ENCODE peak calls at places on chromosomes 1 and 21, in ten cellular contexts. V is CD8-positive, alpha-beta T cell; O is tibial nerve; L is OCI-LY7; J is vagina; B is tibial artery; X is right lobe of liver; H is cardiac muscle cell; S is IMR-90; Z is body of pancreas. A is an unnamed sample.

GRCh38 chr1:212980123-212980800 is 29.9 kb downstream of the VASH2 start:
- DNase-seq in V (no peak), O (no peak), L (no peak), J (no peak), B (no peak), X (no peak), H (peak; percentile 48), S (peak; percentile 90), Z (no peak), A (no peak)

GRCh38 chr1:6083801-6084467 is 38.2 kb downstream of the KCNAB2 start:
- DNase-seq in V (no peak), O (no peak), L (no peak), J (no peak), B (no peak), X (no peak), H (no peak), S (peak; percentile 20), Z (no peak), A (no peak)

GRCh38 chr21:42616366-42617340 is 36.8 kb upstream of the PDE9A start:
- DNase-seq in V (peak; percentile 20), O (no peak), L (no peak), J (no peak), B (no peak), X (no peak), H (no peak), S (no peak), Z (no peak), A (peak; percentile 11)

GRCh38 chr1:183622884-183623785 is 12.4 kb downstream of the ARPC5 start:
- DNase-seq in V (peak; percentile 41), O (no peak), L (peak; percentile 82), J (no peak), B (no peak), X (no peak), H (peak; percentile 70), S (peak; percentile 78), Z (peak; percentile 66), A (peak; percentile 76)

GRCh38 chr1:200005160-200005559 is 22.4 kb upstream of the NR5A2 start:
- DNase-seq in V (no peak), O (no peak), L (no peak), J (no peak), B (no peak), X (no peak), H (no peak), S (peak; percentile 40), Z (no peak), A (no peak)

GRCh38 chr21:40587786-40588353 is 259.1 kb downstream of the DSCAM start:
- DNase-seq in V (no peak), O (no peak), L (no peak), J (no peak), B (no peak), X (no peak), H (no peak), S (no peak), Z (no peak), A (peak; percentile 35)

GRCh38 chr1:239593527-239593926 is 207.2 kb downstream of the CHRM3 start:
- DNase-seq in V (no peak), O (no peak), L (no peak), J (no peak), B (no peak), X (no peak), H (no peak), S (no peak), Z (no peak), A (peak; percentile 26)

GRCh38 chr1:1374068-1374860 is 743 bp downstream of the AURKAIP1 start:
- DNase-seq in V (peak; percentile 15), O (no peak), L (peak; percentile 46), J (no peak), B (no peak), X (peak; percentile 62), H (no peak), S (no peak), Z (no peak), A (no peak)

GRCh38 chr1:206514821-206515387 is 7.6 kb downstream of the RASSF5 start:
- DNase-seq in V (no peak), O (no peak), L (no peak), J (no peak), B (no peak), X (no peak), H (no peak), S (no peak), Z (no peak), A (no peak)

GRCh38 chr21:38986460-38987395 is 181.0 kb downstream of the ETS2 start:
- DNase-seq in V (no peak), O (no peak), L (no peak), J (no peak), B (no peak), X (no peak), H (no peak), S (no peak), Z (no peak), A (no peak)

GRCh38 chr1:55584521-55585401 is 369.6 kb upstream of the USP24 start:
- DNase-seq in V (no peak), O (no peak), L (no peak), J (no peak), B (peak; percentile 53), X (no peak), H (peak; percentile 63), S (peak; percentile 44), Z (no peak), A (peak; percentile 25)

GRCh38 chr1:213761845-213762407 is 225.8 kb upstream of the PROX1 start:
- DNase-seq in V (peak; percentile 4), O (no peak), L (no peak), J (no peak), B (no peak), X (no peak), H (peak; percentile 0), S (no peak), Z (no peak), A (peak; percentile 66)

GRCh38 chr1:28927442-28928305 is 13.3 kb downstream of the EPB41 start:
- DNase-seq in V (no peak), O (no peak), L (peak; percentile 80), J (no peak), B (no peak), X (no peak), H (peak; percentile 50), S (peak; percentile 59), Z (no peak), A (peak; percentile 35)

GRCh38 chr1:243758647-243759046 is 91.4 kb downstream of the AKT3 start:
- DNase-seq in V (no peak), O (no peak), L (no peak), J (no peak), B (no peak), X (no peak), H (no peak), S (no peak), Z (no peak), A (peak; percentile 49)

DNA sequence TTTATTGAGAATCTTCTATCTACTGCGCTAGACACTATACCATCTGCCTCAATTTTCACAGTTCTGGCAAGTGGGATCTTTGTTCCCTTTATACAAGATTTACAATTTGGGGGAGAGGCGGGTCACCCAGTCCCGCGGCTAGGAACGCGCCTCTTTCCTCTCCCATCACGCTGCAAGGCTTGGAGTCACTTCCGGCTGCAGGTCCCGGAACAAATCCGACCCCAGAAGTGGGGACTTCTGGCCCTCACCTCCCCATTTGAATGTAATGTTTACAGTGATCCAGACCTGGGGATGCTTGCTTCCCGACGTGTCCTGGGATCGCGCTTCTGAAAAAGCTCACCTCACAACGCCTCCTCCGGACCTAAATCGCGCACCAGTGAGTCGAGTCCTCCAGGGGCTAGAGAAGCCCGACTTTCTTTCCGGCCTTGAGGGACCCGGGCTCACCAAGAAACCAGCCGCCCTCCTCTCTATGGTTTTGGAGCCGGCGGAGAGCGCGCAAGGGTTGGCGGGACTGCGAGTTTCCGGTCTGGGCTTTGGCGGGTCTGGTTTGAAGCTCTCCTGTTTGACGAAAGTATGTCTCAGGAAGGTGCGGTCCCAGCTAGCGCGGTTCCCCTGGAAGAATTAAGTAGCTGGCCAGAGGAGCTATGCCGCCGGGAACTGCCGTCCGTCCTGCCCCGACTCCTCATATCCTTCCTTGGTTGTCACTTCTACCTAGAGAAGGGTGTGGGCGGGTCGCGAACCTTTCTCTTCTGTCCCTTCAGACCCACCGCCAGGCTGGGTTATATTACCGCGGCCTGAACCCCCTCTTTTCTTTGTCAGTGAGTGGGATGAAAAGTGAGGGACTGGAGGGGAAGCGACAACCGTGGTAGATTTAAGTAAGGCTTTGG is at the start of gene METTL18:
- DNase-seq in V (peak; percentile 86), O (peak; percentile 76), L (peak; percentile 95), J (no peak), B (peak; percentile 90), X (peak; percentile 94), H (peak; percentile 97), S (peak; percentile 96), Z (peak; percentile 89), A (peak; percentile 99)
- H3K4me1 ChIP-seq in V (peaks cover 22% of the 10 kb centered on the region), O (no peaks in the 10 kb centered on the region), L (peaks cover 43% of the 10 kb centered on the region), J (peaks cover 15% of the 10 kb centered on the region), B (peaks cover 17% of the 10 kb centered on the region), X (peaks cover 4% of the 10 kb centered on the region), H (peaks cover 7% of the 10 kb centered on the region), S (no peaks in the 10 kb centered on the region), Z (peaks cover 15% of the 10 kb centered on the region), A (peaks cover 2% of the 10 kb centered on the region)

DNA sequence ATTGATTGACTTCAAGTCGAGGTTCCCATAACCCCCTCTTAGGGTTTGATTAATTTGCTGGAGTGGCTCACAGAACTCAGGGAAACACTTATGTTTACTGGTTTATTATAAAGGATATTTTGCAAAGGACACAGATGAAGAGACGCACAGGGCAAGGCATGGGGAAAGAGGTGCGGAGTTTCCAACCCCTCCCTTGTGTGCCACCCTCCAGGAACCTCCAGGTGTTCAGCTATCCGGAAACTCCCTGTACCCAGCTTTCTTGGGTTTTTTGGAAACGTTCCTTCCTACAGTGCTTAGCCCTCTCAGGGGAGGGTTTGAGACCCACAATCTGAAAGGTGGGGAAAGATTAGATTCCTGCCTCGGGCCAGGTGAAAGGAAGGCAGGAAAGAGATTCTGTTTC is 48.2 kb downstream of the UCK2 start:
- DNase-seq in V (no peak), O (no peak), L (no peak), J (no peak), B (no peak), X (no peak), H (no peak), S (no peak), Z (no peak), A (no peak)
- H3K4me1 ChIP-seq in V (peaks cover 31% of the 10 kb centered on the region), O (peaks cover 5% of the 10 kb centered on the region), L (peaks cover 31% of the 10 kb centered on the region), J (no peaks in the 10 kb centered on the region), B (no peaks in the 10 kb centered on the region), X (peaks cover 6% of the 10 kb centered on the region), H (no peaks in the 10 kb centered on the region), S (no peaks in the 10 kb centered on the region), Z (peaks cover 27% of the 10 kb centered on the region), A (peaks cover 4% of the 10 kb centered on the region)

GRCh38 chr1:228042508-228042907 is 35.7 kb downstream of the WNT3A start:
- DNase-seq in V (no peak), O (no peak), L (no peak), J (no peak), B (no peak), X (no peak), H (no peak), S (no peak), Z (no peak), A (no peak)
- H3K4me1 ChIP-seq in V (no peaks in the 10 kb centered on the region), O (peaks cover 3% of the 10 kb centered on the region), L (no peaks in the 10 kb centered on the region), J (peaks cover 3% of the 10 kb centered on the region), B (peaks cover 4% of the 10 kb centered on the region), X (no peaks in the 10 kb centered on the region), H (no peaks in the 10 kb centered on the region), S (no peaks in the 10 kb centered on the region), Z (peaks cover 8% of the 10 kb centered on the region), A (peaks cover 2% of the 10 kb centered on the region)

DNA sequence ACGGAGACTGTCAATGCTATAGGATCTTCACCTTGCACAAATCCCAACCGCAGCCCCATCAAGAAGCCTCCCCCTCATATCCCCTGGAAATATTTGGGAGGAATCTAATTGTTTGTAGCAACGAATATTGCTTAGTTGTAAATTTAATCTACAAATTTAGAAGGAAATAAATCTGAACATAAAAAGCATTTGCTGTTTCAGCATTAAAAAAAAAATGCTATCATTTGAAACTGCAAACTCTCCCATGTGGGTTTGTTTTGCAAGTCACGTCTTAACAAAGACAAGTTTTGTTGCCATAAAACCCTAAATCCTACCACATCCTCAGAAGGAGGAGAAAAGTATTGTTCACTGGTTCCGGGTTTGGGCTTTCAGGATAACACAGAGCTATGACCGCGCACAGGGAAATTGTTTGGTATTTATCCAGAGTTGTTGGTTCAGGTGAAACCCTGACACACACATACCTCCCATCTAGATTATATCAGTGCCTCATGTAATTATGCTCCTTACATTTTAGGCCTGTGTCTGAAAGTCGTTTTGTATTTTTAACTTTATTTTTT is 279.6 kb downstream of the TM2D1 start:
- DNase-seq in V (no peak), O (no peak), L (no peak), J (no peak), B (no peak), X (no peak), H (peak; percentile 17), S (no peak), Z (no peak), A (no peak)
- H3K4me1 ChIP-seq in V (no peaks in the 10 kb centered on the region), O (peaks cover 12% of the 10 kb centered on the region), L (no peaks in the 10 kb centered on the region), J (peaks cover 44% of the 10 kb centered on the region), B (peaks cover 74% of the 10 kb centered on the region), X (peaks cover 10% of the 10 kb centered on the region), H (peaks cover 8% of the 10 kb centered on the region), S (no peaks in the 10 kb centered on the region), Z (peaks cover 4% of the 10 kb centered on the region), A (peaks cover 2% of the 10 kb centered on the region)

A was measured in mesendoderm.